ENCODE peak calls at places on chromosomes 3 and 15, in six cellular contexts. V, J, M, E, N and A are unnamed samples.

GRCh38 chr3:55557549-55557948 is 70.4 kb upstream of the WNT5A start:
- DNase-seq in M (no peak), V (no peak), J (no peak), N (no peak), E (no peak), A (no peak)

GRCh38 chr15:36632196-36632595 is 52.8 kb downstream of the CDIN1 start:
- DNase-seq in N (no peak), M (no peak), J (no peak), E (no peak), V (no peak), A (no peak)

GRCh38 chr3:49916686-49917085 is 12.9 kb downstream of the MON1A start:
- DNase-seq in M (no peak), E (no peak), N (no peak), V (peak), J (no peak), A (no peak)

GRCh38 chr3:141804778-141805639 is 41.8 kb downstream of the GRK7 start:
- DNase-seq in J (no peak), M (no peak), V (no peak), E (no peak), N (no peak), A (no peak)

GRCh38 chr3:171225101-171225674 is 198.7 kb upstream of the SLC2A2 start:
- DNase-seq in M (no peak), V (no peak), N (no peak), E (no peak), J (no peak), A (no peak)

GRCh38 chr3:185270262-185270955 is 16.6 kb upstream of the EHHADH start:
- DNase-seq in V (no peak), E (peak), M (no peak), N (no peak), J (no peak), A (peak)

GRCh38 chr3:58522759-58523425 is 14.1 kb downstream of the ACOX2 start:
- DNase-seq in N (no peak), E (no peak), J (no peak), V (no peak), M (no peak), A (no peak)

GRCh38 chr15:77019476-77020331 is 24.8 kb downstream of the PSTPIP1 start:
- DNase-seq in J (no peak), E (no peak), N (no peak), V (no peak), M (no peak), A (no peak)

GRCh38 chr3:186932281-186933181 is 2.2 kb downstream of the ST6GAL1 start:
- DNase-seq in N (no peak), M (no peak), V (no peak), E (no peak), J (no peak), A (no peak)

GRCh38 chr3:141465221-141465620 is 21.6 kb upstream of the RASA2 start:
- DNase-seq in N (no peak), M (no peak), J (no peak), V (peak), E (no peak), A (no peak)

GRCh38 chr3:69848113-69848512 is 108.8 kb downstream of the MITF start:
- DNase-seq in M (no peak), J (no peak), E (no peak), N (no peak), V (no peak), A (no peak)

GRCh38 chr3:150210461-150211110 is 197.5 kb upstream of the TSC22D2 start:
- DNase-seq in E (no peak), V (no peak), M (no peak), J (no peak), N (no peak), A (no peak)